ENCODE peak calls at places on chromosome 22, in four cellular contexts. One of them, this sample, is unnamed.

GRCh38 chr22:22709719-22710445 is 65.5 kb downstream of the GGTLC2 start:
- DNase-seq in CD8-positive, alpha-beta memory T cell: no peak
- DNase-seq in WERI-Rb-1: peak
- DNase-seq in IMR-90: no peak
- DNase-seq in this sample: no peak

GRCh38 chr22:27576815-27577564 is 224.6 kb downstream of the MN1 start:
- DNase-seq in CD8-positive, alpha-beta memory T cell: no peak
- DNase-seq in WERI-Rb-1: no peak
- DNase-seq in IMR-90: peak
- DNase-seq in this sample: no peak

GRCh38 chr22:26770624-26771023 is 113.2 kb downstream of the MIAT start:
- DNase-seq in CD8-positive, alpha-beta memory T cell: no peak
- DNase-seq in WERI-Rb-1: no peak
- DNase-seq in IMR-90: peak
- DNase-seq in this sample: no peak

GRCh38 chr22:19321757-19322156 is 30.2 kb upstream of the CLTCL1 start:
- DNase-seq in CD8-positive, alpha-beta memory T cell: no peak
- DNase-seq in WERI-Rb-1: no peak
- DNase-seq in IMR-90: no peak
- DNase-seq in this sample: no peak

GRCh38 chr22:44091021-44091721 is 67.1 kb downstream of the PARVB start:
- DNase-seq in CD8-positive, alpha-beta memory T cell: no peak
- DNase-seq in WERI-Rb-1: peak
- DNase-seq in IMR-90: no peak
- DNase-seq in this sample: no peak

GRCh38 chr22:46058591-46059519 is 81.9 kb upstream of the WNT7B start:
- DNase-seq in CD8-positive, alpha-beta memory T cell: peak
- DNase-seq in WERI-Rb-1: no peak
- DNase-seq in IMR-90: no peak
- DNase-seq in this sample: no peak

GRCh38 chr22:19675428-19675827 is 38.9 kb upstream of the SEPTIN5 start:
- DNase-seq in CD8-positive, alpha-beta memory T cell: no peak
- DNase-seq in WERI-Rb-1: no peak
- DNase-seq in IMR-90: no peak
- DNase-seq in this sample: no peak

GRCh38 chr22:47071812-47072641 is 309.6 kb downstream of the TBC1D22A start:
- DNase-seq in CD8-positive, alpha-beta memory T cell: no peak
- DNase-seq in WERI-Rb-1: no peak
- DNase-seq in IMR-90: no peak
- DNase-seq in this sample: no peak

GRCh38 chr22:46815896-46816721 is 53.7 kb downstream of the TBC1D22A start:
- DNase-seq in CD8-positive, alpha-beta memory T cell: no peak
- DNase-seq in WERI-Rb-1: no peak
- DNase-seq in IMR-90: peak
- DNase-seq in this sample: no peak

GRCh38 chr22:46069518-46070214 is 80.7 kb upstream of the PPARA start:
- DNase-seq in CD8-positive, alpha-beta memory T cell: peak
- DNase-seq in WERI-Rb-1: no peak
- DNase-seq in IMR-90: peak
- DNase-seq in this sample: peak

GRCh38 chr22:19637405-19638281 is 76.7 kb upstream of the SEPTIN5 start:
- DNase-seq in CD8-positive, alpha-beta memory T cell: no peak
- DNase-seq in WERI-Rb-1: no peak
- DNase-seq in IMR-90: no peak
- DNase-seq in this sample: no peak

GRCh38 chr22:46979506-46979905 is 217.1 kb downstream of the TBC1D22A start:
- DNase-seq in CD8-positive, alpha-beta memory T cell: no peak
- DNase-seq in WERI-Rb-1: no peak
- DNase-seq in IMR-90: no peak
- DNase-seq in this sample: no peak

GRCh38 chr22:27470169-27470772 is 331.3 kb downstream of the MN1 start:
- DNase-seq in CD8-positive, alpha-beta memory T cell: no peak
- DNase-seq in WERI-Rb-1: no peak
- DNase-seq in IMR-90: no peak
- DNase-seq in this sample: no peak

GRCh38 chr22:45341503-45341902 is 31.8 kb downstream of the FAM118A start:
- DNase-seq in CD8-positive, alpha-beta memory T cell: no peak
- DNase-seq in WERI-Rb-1: no peak
- DNase-seq in IMR-90: no peak
- DNase-seq in this sample: no peak

GRCh38 chr22:43893266-43893665 is 1.5 kb upstream of the PNPLA5 start:
- DNase-seq in CD8-positive, alpha-beta memory T cell: no peak
- DNase-seq in WERI-Rb-1: no peak
- DNase-seq in IMR-90: no peak
- DNase-seq in this sample: no peak

GRCh38 chr22:28716686-28717085 is 24.9 kb downstream of the CHEK2 start:
- DNase-seq in CD8-positive, alpha-beta memory T cell: no peak
- DNase-seq in WERI-Rb-1: no peak
- DNase-seq in IMR-90: peak
- DNase-seq in this sample: no peak

GRCh38 chr22:34971456-34971855 is 94.5 kb upstream of the ISX start:
- DNase-seq in CD8-positive, alpha-beta memory T cell: no peak
- DNase-seq in WERI-Rb-1: no peak
- DNase-seq in IMR-90: no peak
- DNase-seq in this sample: no peak

GRCh38 chr22:46646531-46647211 is 26.5 kb downstream of the GRAMD4 start:
- DNase-seq in CD8-positive, alpha-beta memory T cell: no peak
- DNase-seq in WERI-Rb-1: no peak
- DNase-seq in IMR-90: no peak
- DNase-seq in this sample: no peak

GRCh38 chr22:35191412-35191811 is 65.9 kb upstream of the HMGXB4 start:
- DNase-seq in CD8-positive, alpha-beta memory T cell: no peak
- DNase-seq in WERI-Rb-1: no peak
- DNase-seq in IMR-90: peak
- DNase-seq in this sample: no peak

GRCh38 chr22:44668190-44668885 is 33.7 kb upstream of the PRR5 start:
- DNase-seq in CD8-positive, alpha-beta memory T cell: peak
- DNase-seq in WERI-Rb-1: peak
- DNase-seq in IMR-90: no peak
- DNase-seq in this sample: no peak

GRCh38 chr22:29202231-29203192 is 3.2 kb upstream of the EMID1 start:
- DNase-seq in CD8-positive, alpha-beta memory T cell: peak
- DNase-seq in WERI-Rb-1: peak
- DNase-seq in IMR-90: peak
- DNase-seq in this sample: peak

GRCh38 chr22:26170795-26171194 is 1.5 kb downstream of the SEZ6L start:
- DNase-seq in CD8-positive, alpha-beta memory T cell: no peak
- DNase-seq in WERI-Rb-1: peak
- DNase-seq in IMR-90: no peak
- DNase-seq in this sample: peak

GRCh38 chr22:37930270-37930951 is 23.0 kb downstream of the C22orf23 start:
- DNase-seq in CD8-positive, alpha-beta memory T cell: no peak
- DNase-seq in WERI-Rb-1: peak
- DNase-seq in IMR-90: peak
- DNase-seq in this sample: peak

GRCh38 chr22:29744902-29745301 is 21.9 kb downstream of the ZMAT5 start:
- DNase-seq in CD8-positive, alpha-beta memory T cell: no peak
- DNase-seq in WERI-Rb-1: peak
- DNase-seq in IMR-90: peak
- DNase-seq in this sample: no peak

GRCh38 chr22:37777122-37777687 is 30.5 kb upstream of the GCAT start:
- DNase-seq in CD8-positive, alpha-beta memory T cell: no peak
- DNase-seq in WERI-Rb-1: no peak
- DNase-seq in IMR-90: peak
- DNase-seq in this sample: no peak

GRCh38 chr22:49208003-49208402 is 619.7 kb downstream of the BRD1 start:
- DNase-seq in CD8-positive, alpha-beta memory T cell: no peak
- DNase-seq in WERI-Rb-1: no peak
- DNase-seq in IMR-90: no peak
- DNase-seq in this sample: no peak

GRCh38 chr22:21990449-21991308 is 8.1 kb upstream of the TOP3B start:
- DNase-seq in CD8-positive, alpha-beta memory T cell: no peak
- DNase-seq in WERI-Rb-1: no peak
- DNase-seq in IMR-90: no peak
- DNase-seq in this sample: no peak

GRCh38 chr22:46088541-46089311 is 61.6 kb upstream of the PPARA start:
- DNase-seq in CD8-positive, alpha-beta memory T cell: no peak
- DNase-seq in WERI-Rb-1: no peak
- DNase-seq in IMR-90: peak
- DNase-seq in this sample: no peak

GRCh38 chr22:45905924-45906865 is 70.8 kb downstream of the WNT7B start:
- DNase-seq in CD8-positive, alpha-beta memory T cell: no peak
- DNase-seq in WERI-Rb-1: no peak
- DNase-seq in IMR-90: peak
- DNase-seq in this sample: no peak

GRCh38 chr22:27752771-27753170 is 48.8 kb downstream of the MN1 start:
- DNase-seq in CD8-positive, alpha-beta memory T cell: no peak
- DNase-seq in WERI-Rb-1: peak
- DNase-seq in IMR-90: no peak
- DNase-seq in this sample: no peak

GRCh38 chr22:43858156-43858895 is 4.0 kb downstream of the SULT4A1 start:
- DNase-seq in CD8-positive, alpha-beta memory T cell: no peak
- DNase-seq in WERI-Rb-1: no peak
- DNase-seq in IMR-90: no peak
- DNase-seq in this sample: no peak

GRCh38 chr22:43726296-43726695 is 85.8 kb downstream of the EFCAB6 start:
- DNase-seq in CD8-positive, alpha-beta memory T cell: no peak
- DNase-seq in WERI-Rb-1: no peak
- DNase-seq in IMR-90: peak
- DNase-seq in this sample: no peak

GRCh38 chr22:26606611-26607010 is 11.2 kb downstream of the CRYBB1 start:
- DNase-seq in CD8-positive, alpha-beta memory T cell: no peak
- DNase-seq in WERI-Rb-1: no peak
- DNase-seq in IMR-90: peak
- DNase-seq in this sample: no peak

GRCh38 chr22:45314054-45314721 is 4.5 kb downstream of the FAM118A start:
- DNase-seq in CD8-positive, alpha-beta memory T cell: no peak
- DNase-seq in WERI-Rb-1: no peak
- DNase-seq in IMR-90: no peak
- DNase-seq in this sample: no peak

GRCh38 chr22:36110306-36110791 is 50.2 kb downstream of the APOL3 start:
- DNase-seq in CD8-positive, alpha-beta memory T cell: no peak
- DNase-seq in WERI-Rb-1: no peak
- DNase-seq in IMR-90: no peak
- DNase-seq in this sample: no peak

GRCh38 chr22:22720724-22721261 is 76.4 kb downstream of the GGTLC2 start:
- DNase-seq in CD8-positive, alpha-beta memory T cell: no peak
- DNase-seq in WERI-Rb-1: no peak
- DNase-seq in IMR-90: no peak
- DNase-seq in this sample: no peak

GRCh38 chr22:28989035-28989464 is 72.6 kb downstream of the C22orf31 start:
- DNase-seq in CD8-positive, alpha-beta memory T cell: no peak
- DNase-seq in WERI-Rb-1: no peak
- DNase-seq in IMR-90: no peak
- DNase-seq in this sample: no peak

GRCh38 chr22:27206001-27206746 is 548.8 kb downstream of the MIAT start:
- DNase-seq in CD8-positive, alpha-beta memory T cell: no peak
- DNase-seq in WERI-Rb-1: no peak
- DNase-seq in IMR-90: peak
- DNase-seq in this sample: no peak

GRCh38 chr22:38345782-38346181 is 28.5 kb upstream of the CSNK1E start:
- DNase-seq in CD8-positive, alpha-beta memory T cell: peak
- DNase-seq in WERI-Rb-1: no peak
- DNase-seq in IMR-90: no peak
- DNase-seq in this sample: no peak

GRCh38 chr22:19798825-19799224 is 38.2 kb downstream of the TBX1 start:
- DNase-seq in CD8-positive, alpha-beta memory T cell: no peak
- DNase-seq in WERI-Rb-1: peak
- DNase-seq in IMR-90: no peak
- DNase-seq in this sample: no peak

GRCh38 chr22:32809786-32810185 is 8.3 kb downstream of the TIMP3 start:
- DNase-seq in CD8-positive, alpha-beta memory T cell: no peak
- DNase-seq in WERI-Rb-1: no peak
- DNase-seq in IMR-90: no peak
- DNase-seq in this sample: no peak
- H3K27ac ChIP-seq in CD8-positive, alpha-beta memory T cell: no peak
- H3K27ac ChIP-seq in WERI-Rb-1: peak
- H3K27ac ChIP-seq in IMR-90: no peak
- H3K27ac ChIP-seq in this sample: no peak

DNA sequence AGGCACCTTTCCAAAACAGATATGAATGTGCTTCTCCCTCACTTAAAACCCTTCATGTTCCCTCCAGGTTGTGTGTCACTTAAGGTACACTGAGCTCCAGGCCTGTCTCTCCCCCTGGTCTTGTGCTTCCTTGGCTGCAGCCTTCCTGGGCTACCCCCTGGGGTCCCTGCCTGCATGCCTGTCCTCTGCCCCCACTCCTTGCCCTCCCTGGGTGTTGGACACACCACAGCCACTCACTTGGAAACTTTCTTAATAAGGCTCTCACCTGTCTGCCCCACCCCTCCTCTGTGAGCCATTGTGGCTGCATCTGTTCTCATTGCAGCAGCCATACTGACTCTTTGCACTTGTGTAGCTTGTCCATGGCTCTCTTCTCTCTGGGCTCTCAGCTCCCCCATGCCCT is 60.6 kb downstream of the CABIN1 start:
- DNase-seq in CD8-positive, alpha-beta memory T cell: no peak
- DNase-seq in WERI-Rb-1: no peak
- DNase-seq in IMR-90: no peak
- DNase-seq in this sample: no peak
- H3K27ac ChIP-seq in CD8-positive, alpha-beta memory T cell: no peak
- H3K27ac ChIP-seq in WERI-Rb-1: peak
- H3K27ac ChIP-seq in IMR-90: no peak
- H3K27ac ChIP-seq in this sample: no peak

GRCh38 chr22:31275576-31275975 is 16.7 kb downstream of the PIK3IP1 start:
- DNase-seq in CD8-positive, alpha-beta memory T cell: no peak
- DNase-seq in WERI-Rb-1: no peak
- DNase-seq in IMR-90: no peak
- DNase-seq in this sample: no peak
- H3K27ac ChIP-seq in CD8-positive, alpha-beta memory T cell: no peak
- H3K27ac ChIP-seq in WERI-Rb-1: no peak
- H3K27ac ChIP-seq in IMR-90: no peak
- H3K27ac ChIP-seq in this sample: no peak

GRCh38 chr22:39535831-39536449 is 3.4 kb upstream of the RPS19BP1 start:
- DNase-seq in CD8-positive, alpha-beta memory T cell: no peak
- DNase-seq in WERI-Rb-1: no peak
- DNase-seq in IMR-90: no peak
- DNase-seq in this sample: no peak

GRCh38 chr22:39535302-39535805 is 2.8 kb upstream of the RPS19BP1 start:
- DNase-seq in CD8-positive, alpha-beta memory T cell: no peak
- DNase-seq in WERI-Rb-1: peak
- DNase-seq in IMR-90: no peak
- DNase-seq in this sample: no peak

GRCh38 chr22:39534591-39535301 is 2.2 kb upstream of the RPS19BP1 start:
- DNase-seq in CD8-positive, alpha-beta memory T cell: peak
- DNase-seq in WERI-Rb-1: peak
- DNase-seq in IMR-90: peak
- DNase-seq in this sample: peak

GRCh38 chr22:39532215-39533071 is at the start of gene RPS19BP1:
- DNase-seq in CD8-positive, alpha-beta memory T cell: peak
- DNase-seq in WERI-Rb-1: peak
- DNase-seq in IMR-90: peak
- DNase-seq in this sample: peak

DNA sequence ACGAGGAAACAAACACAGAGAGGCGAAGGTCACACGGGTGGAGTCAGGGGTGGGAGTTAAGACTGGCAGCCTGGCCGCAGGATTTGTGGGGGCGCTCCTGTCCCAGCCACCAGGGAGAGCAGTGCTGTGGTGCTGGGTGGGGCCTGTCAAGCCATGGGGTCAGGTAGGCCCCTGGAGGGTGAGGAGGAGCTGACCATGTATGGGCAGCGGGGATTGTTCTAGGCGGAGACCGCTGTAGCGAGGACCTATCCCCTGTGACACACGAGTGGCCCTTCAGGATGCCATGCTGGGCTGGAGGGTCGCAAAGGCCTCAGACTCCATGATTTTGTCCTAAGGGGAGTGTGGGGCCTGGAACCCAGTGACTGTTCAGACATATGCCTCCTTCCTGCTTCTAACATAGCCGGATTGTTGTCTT is 1.6 kb upstream of the RPS19BP1 start:
- DNase-seq in CD8-positive, alpha-beta memory T cell: no peak
- DNase-seq in WERI-Rb-1: no peak
- DNase-seq in IMR-90: no peak
- DNase-seq in this sample: no peak
- H3K27ac ChIP-seq in CD8-positive, alpha-beta memory T cell: no peak
- H3K27ac ChIP-seq in WERI-Rb-1: no peak
- H3K27ac ChIP-seq in IMR-90: no peak
- H3K27ac ChIP-seq in this sample: peak

This sample was measured in substantia nigra.